ENCODE peak calls at places on chromosomes 13 and 19, in ten cellular contexts. E is T-helper 1 cell; H is NCI-H1105 treated with DMSO at 0.1 percent for 48 hours; T is skeletal muscle cell; P is activated naive CD8-positive, alpha-beta T cell treated with anti-CD3 and anti-CD28 coated beads for 36 hours; S is activated T-helper 1 cell treated with anti-CD3 and anti-CD28 coated beads, Interleukin-12 subunit alpha, Interleukin-12 subunit beta, Interleukin-2, Interleukin-4 antibody, amounts not matched to agents 30 ng/mL and 10 ng/mL and 1 ng/mL, durations not matched to agents 14 hours and 24 hours and 36 hours; K is Kasumi-1; B is aorta; Y is amniotic stem cell; O is T-helper 2 cell. Q is an unnamed sample.

GRCh38 chr13:114096031-114096485 is 36.4 kb downstream of the RASA3 start:
- DNase-seq in E (no peak), H (no peak), T (no peak), P (no peak), S (no peak), K (no peak), B (peak), Y (no peak), O (no peak), Q (no peak)

GRCh38 chr13:44806841-44807240 is 182.4 kb downstream of the NUFIP1 start:
- DNase-seq in E (no peak), H (no peak), T (no peak), P (no peak), S (no peak), K (no peak), B (no peak), Y (no peak), O (no peak), Q (no peak)

GRCh38 chr13:93037780-93038179 is 188.8 kb upstream of the GPC6 start:
- DNase-seq in E (no peak), H (no peak), T (no peak), P (no peak), S (no peak), K (no peak), B (no peak), Y (no peak), O (no peak), Q (no peak)

GRCh38 chr19:55465460-55466245 is 1.1 kb upstream of the C19orf85 start:
- DNase-seq in E (no peak), H (no peak), T (no peak), P (no peak), S (no peak), K (no peak), B (no peak), Y (no peak), O (no peak), Q (no peak)

GRCh38 chr13:99122171-99122570 is 78.5 kb upstream of the UBAC2 start:
- DNase-seq in E (no peak), H (no peak), T (no peak), P (no peak), S (no peak), K (no peak), B (no peak), Y (no peak), O (no peak), Q (no peak)

GRCh38 chr13:109857325-109857724 is 70.9 kb upstream of the IRS2 start:
- DNase-seq in E (no peak), H (no peak), T (no peak), P (no peak), S (no peak), K (no peak), B (no peak), Y (no peak), O (no peak), Q (no peak)

GRCh38 chr13:26679411-26679810 is 81.2 kb downstream of the GPR12 start:
- DNase-seq in E (no peak), H (no peak), T (peak), P (no peak), S (no peak), K (no peak), B (no peak), Y (peak), O (no peak), Q (no peak)

GRCh38 chr13:23870356-23871146 is 18.6 kb downstream of the MIPEP start:
- DNase-seq in E (no peak), H (no peak), T (no peak), P (no peak), S (no peak), K (no peak), B (no peak), Y (no peak), O (no peak), Q (no peak)

GRCh38 chr19:35446194-35446593 is 1.9 kb upstream of the FFAR2 start:
- DNase-seq in E (peak), H (no peak), T (no peak), P (no peak), S (no peak), K (peak), B (peak), Y (no peak), O (no peak), Q (no peak)

GRCh38 chr13:76993021-76993420 is 1.1 kb downstream of the CLN5 start:
- DNase-seq in E (no peak), H (no peak), T (no peak), P (no peak), S (no peak), K (no peak), B (no peak), Y (no peak), O (no peak), Q (no peak)

GRCh38 chr13:38951525-38952313 is 38.9 kb downstream of the STOML3 start:
- DNase-seq in E (no peak), H (no peak), T (no peak), P (peak), S (no peak), K (no peak), B (no peak), Y (no peak), O (no peak), Q (no peak)

GRCh38 chr13:75468098-75468497 is 13.9 kb downstream of the TBC1D4 start:
- DNase-seq in E (no peak), H (no peak), T (no peak), P (no peak), S (no peak), K (no peak), B (no peak), Y (no peak), O (no peak), Q (no peak)

GRCh38 chr19:5394907-5395505 is 54.4 kb upstream of the PTPRS start:
- DNase-seq in E (no peak), H (no peak), T (no peak), P (no peak), S (no peak), K (no peak), B (no peak), Y (no peak), O (no peak), Q (no peak)

GRCh38 chr13:72255908-72256307 is 388.9 kb upstream of the DACH1 start:
- DNase-seq in E (no peak), H (peak), T (peak), P (no peak), S (no peak), K (peak), B (no peak), Y (no peak), O (no peak), Q (no peak)

GRCh38 chr19:56301886-56302620 is 12.6 kb downstream of the ZSCAN5A start:
- DNase-seq in E (no peak), H (no peak), T (no peak), P (no peak), S (no peak), K (peak), B (no peak), Y (no peak), O (no peak), Q (no peak)

GRCh38 chr13:43356566-43356965 is 333.2 kb downstream of the DNAJC15 start:
- DNase-seq in E (no peak), H (no peak), T (peak), P (no peak), S (no peak), K (peak), B (no peak), Y (no peak), O (no peak), Q (no peak)

GRCh38 chr13:111999352-111999751 is 67.6 kb upstream of the SOX1 start:
- DNase-seq in E (no peak), H (no peak), T (no peak), P (no peak), S (no peak), K (no peak), B (no peak), Y (no peak), O (no peak), Q (no peak)

GRCh38 chr13:29923554-29924481 is 73.4 kb upstream of the UBL3 start:
- DNase-seq in E (peak), H (no peak), T (peak), P (peak), S (peak), K (no peak), B (peak), Y (peak), O (peak), Q (peak)

GRCh38 chr19:54949412-54949811 is 2.1 kb upstream of the NLRP7 start:
- DNase-seq in E (no peak), H (no peak), T (no peak), P (no peak), S (no peak), K (no peak), B (no peak), Y (no peak), O (no peak), Q (no peak)

GRCh38 chr19:33303791-33304759 is 1.7 kb upstream of the CEBPA start:
- DNase-seq in E (no peak), H (no peak), T (no peak), P (no peak), S (no peak), K (no peak), B (no peak), Y (no peak), O (no peak), Q (no peak)

GRCh38 chr13:45441633-45442032 is 23.1 kb upstream of the COG3 start:
- DNase-seq in E (peak), H (no peak), T (no peak), P (no peak), S (no peak), K (peak), B (no peak), Y (no peak), O (no peak), Q (no peak)

GRCh38 chr19:29292146-29292545 is 79.2 kb upstream of the UQCRFS1 start:
- DNase-seq in E (no peak), H (no peak), T (no peak), P (no peak), S (no peak), K (no peak), B (no peak), Y (no peak), O (no peak), Q (no peak)

GRCh38 chr19:10533656-10534386 is 9.9 kb upstream of the ATG4D start:
- DNase-seq in E (no peak), H (no peak), T (peak), P (no peak), S (no peak), K (no peak), B (no peak), Y (peak), O (no peak), Q (no peak)

GRCh38 chr19:45817010-45817724 is 2.1 kb upstream of the RSPH6A start:
- DNase-seq in E (peak), H (peak), T (peak), P (peak), S (peak), K (peak), B (peak), Y (peak), O (peak), Q (peak)

GRCh38 chr13:86974251-86974994 is 696.7 kb upstream of the SLITRK5 start:
- DNase-seq in E (no peak), H (no peak), T (no peak), P (no peak), S (no peak), K (no peak), B (peak), Y (no peak), O (no peak), Q (no peak)

GRCh38 chr13:30713133-30713532 is 22.2 kb upstream of the ALOX5AP start:
- DNase-seq in E (peak), H (no peak), T (no peak), P (no peak), S (no peak), K (peak), B (no peak), Y (no peak), O (no peak), Q (no peak)

GRCh38 chr13:45792827-45793303 is 58.7 kb downstream of the SIAH3 start:
- DNase-seq in E (no peak), H (no peak), T (no peak), P (no peak), S (no peak), K (no peak), B (no peak), Y (no peak), O (no peak), Q (no peak)

GRCh38 chr19:33329060-33329459 is 26.7 kb upstream of the CEBPA start:
- DNase-seq in E (no peak), H (no peak), T (no peak), P (no peak), S (no peak), K (no peak), B (no peak), Y (no peak), O (no peak), Q (no peak)

GRCh38 chr19:51505904-51506303 is 4.3 kb upstream of the SIGLEC12 start:
- DNase-seq in E (no peak), H (no peak), T (no peak), P (no peak), S (no peak), K (no peak), B (no peak), Y (no peak), O (no peak), Q (no peak)

GRCh38 chr13:100513171-100513570 is 75.4 kb downstream of the GGACT start:
- DNase-seq in E (no peak), H (no peak), T (no peak), P (no peak), S (no peak), K (no peak), B (no peak), Y (no peak), O (no peak), Q (no peak)

GRCh38 chr19:42111384-42111783 is 20.9 kb downstream of the POU2F2 start:
- DNase-seq in E (no peak), H (no peak), T (peak), P (no peak), S (no peak), K (no peak), B (no peak), Y (no peak), O (no peak), Q (no peak)

GRCh38 chr13:62119739-62120700 is 704.4 kb upstream of the PCDH20 start:
- DNase-seq in E (no peak), H (peak), T (no peak), P (no peak), S (no peak), K (peak), B (no peak), Y (no peak), O (no peak), Q (no peak)

Q was measured in T follicular helper cell.